ENCODE peak calls at places on chromosomes 2 and 18, in nine cellular contexts. N, I, T, D, R, F, O, E and C are unnamed samples.

GRCh38 chr18:78238404-78239089 is 741.1 kb upstream of the SALL3 start:
- DNase-seq in N (no peak), R (no peak), D (peak; percentile 73), F (peak; percentile 52), E (no peak), T (no peak), I (no peak), O (no peak), C (no peak)

GRCh38 chr2:8053241-8053640 is 628.6 kb upstream of the ID2 start:
- DNase-seq in N (no peak), I (no peak), D (no peak), E (no peak), O (no peak), R (no peak), T (no peak), F (no peak), C (no peak)

GRCh38 chr18:52288403-52289004 is 51.5 kb upstream of the DCC start:
- DNase-seq in I (no peak), T (peak; percentile 18), R (peak; percentile 35), N (peak; percentile 7), E (peak; percentile 35), D (no peak), F (peak; percentile 66), O (no peak), C (peak; percentile 32)

GRCh38 chr18:41206341-41206740 is 748.7 kb upstream of the PIK3C3 start:
- DNase-seq in F (no peak), N (no peak), T (no peak), D (no peak), I (no peak), E (no peak), R (no peak), O (no peak), C (no peak)

GRCh38 chr2:20599861-20600461 is 50.9 kb downstream of the HS1BP3 start:
- DNase-seq in E (no peak), O (no peak), T (no peak), F (peak; percentile 82), R (no peak), N (no peak), I (no peak), D (no peak), C (no peak)

GRCh38 chr2:196459539-196459938 is 180.0 kb upstream of the CCDC150 start:
- DNase-seq in N (no peak), D (no peak), O (peak; percentile 51), T (no peak), E (no peak), F (no peak), R (no peak), I (peak; percentile 64), C (no peak)

GRCh38 chr2:222842517-222843174 is 18.2 kb upstream of the ACSL3 start:
- DNase-seq in T (no peak), D (no peak), R (peak; percentile 97), I (peak; percentile 65), E (no peak), N (no peak), F (no peak), O (no peak), C (no peak)

GRCh38 chr18:79916546-79917350 is 34.7 kb downstream of the SLC66A2 start:
- DNase-seq in O (no peak), R (no peak), D (peak; percentile 68), T (no peak), N (no peak), E (peak; percentile 8), F (no peak), I (no peak), C (peak; percentile 28)

DNA sequence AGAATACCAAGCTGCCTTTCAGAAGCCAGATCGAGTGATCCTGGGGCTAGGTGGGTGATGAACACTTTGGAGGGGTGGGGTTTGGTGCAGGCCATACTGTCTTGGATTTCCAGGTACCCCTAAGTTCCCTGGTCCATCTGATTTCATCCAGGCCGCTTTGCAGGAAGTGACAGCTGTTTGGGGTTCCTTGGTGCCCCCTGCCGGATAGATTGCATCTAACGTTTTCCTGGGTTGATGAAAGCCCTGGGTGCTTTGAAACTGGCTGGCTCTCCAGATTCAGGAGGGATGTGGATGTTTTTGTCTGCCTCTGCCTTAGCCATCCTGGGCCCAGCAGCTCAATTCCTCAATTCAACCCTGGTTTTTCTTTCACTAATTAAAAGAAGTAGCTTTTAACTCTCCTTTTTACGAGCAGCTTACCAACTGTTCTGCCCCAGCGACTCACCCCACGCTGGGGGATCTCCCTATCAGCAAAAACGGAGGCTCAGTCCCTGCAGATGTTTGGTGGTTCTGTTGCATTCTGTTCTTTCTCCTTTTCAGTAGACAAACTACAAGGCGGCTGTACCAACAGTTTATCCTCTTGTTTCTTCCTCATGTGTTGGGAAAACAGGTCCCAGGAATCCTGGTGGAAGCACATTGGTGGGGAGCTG is 37.1 kb downstream of the ARHGEF4 start:
- DNase-seq in D (no peak), R (peak; percentile 63), T (peak; percentile 50), O (peak; percentile 53), E (peak; percentile 75), N (peak; percentile 84), F (peak; percentile 84), I (peak; percentile 69), C (peak; percentile 79)
- TF ChIP-seq CTCF in D (peak; percentile 43), R (peak; percentile 70), T (peak; percentile 69), O (peak; percentile 76), E (peak; percentile 46), N (peak; percentile 54), F (peak; percentile 78), I (peak; percentile 84), C (peak; percentile 70)

DNA sequence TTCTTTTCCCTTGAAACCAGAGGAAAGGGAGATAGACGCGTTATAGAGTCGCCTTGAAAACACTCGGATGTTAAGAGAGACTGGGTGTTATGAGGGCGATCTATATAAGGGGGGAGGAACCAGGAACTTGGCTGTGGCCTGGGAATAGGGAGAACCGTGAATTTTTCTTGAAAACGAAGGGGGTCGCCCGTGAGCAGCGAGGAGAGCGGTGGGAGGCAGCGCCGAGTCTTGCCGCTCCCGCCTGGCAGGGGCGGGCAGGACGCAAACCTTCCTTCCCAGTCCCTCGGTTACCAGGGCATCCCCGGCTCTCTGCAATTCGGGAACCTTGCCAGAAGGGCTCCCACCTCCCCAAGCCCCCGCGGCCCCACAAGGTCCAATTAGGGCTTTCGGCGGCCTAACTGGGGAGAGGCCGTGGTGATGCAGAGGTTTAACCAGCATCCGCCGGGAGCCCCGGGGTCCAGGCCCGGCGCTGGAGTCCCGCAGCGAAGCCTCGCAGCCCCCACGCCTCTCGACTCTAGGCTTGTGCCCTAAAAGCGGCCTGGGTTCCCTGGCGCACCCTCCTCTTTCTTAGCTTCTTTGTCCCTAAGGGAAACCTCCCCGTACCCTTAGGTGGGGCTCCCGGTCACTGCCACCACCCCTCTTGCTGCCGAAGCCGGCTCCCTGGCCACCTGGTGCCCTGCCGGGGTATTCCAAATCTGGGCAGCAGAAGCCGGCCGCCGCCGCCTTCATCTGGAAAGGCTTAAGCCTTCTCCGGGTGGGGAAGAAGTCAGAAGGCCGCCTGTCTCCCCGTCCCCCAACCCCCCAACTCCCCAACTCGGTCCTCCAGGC is 708 bp upstream of the FHOD3 start:
- DNase-seq in I (peak; percentile 83), T (peak; percentile 54), O (peak; percentile 60), N (peak; percentile 66), R (peak; percentile 57), E (peak; percentile 45), D (peak; percentile 83), F (peak; percentile 88), C (peak; percentile 62)
- TF ChIP-seq CTCF in I (peak; percentile 65), T (peak; percentile 69), O (peak; percentile 34), N (peak; percentile 24), R (peak; percentile 29), E (no peak), D (no peak), F (peak; percentile 62), C (peak; percentile 22)

GRCh38 chr18:59057493-59057795 is 82.2 kb upstream of the SEC11C start:
- DNase-seq in O (no peak), I (no peak), N (no peak), F (no peak), D (no peak), T (no peak), R (no peak), E (no peak), C (no peak)

GRCh38 chr18:59052965-59053960 is 86.4 kb upstream of the SEC11C start:
- DNase-seq in R (no peak), T (no peak), O (peak; percentile 32), I (peak; percentile 24), N (no peak), D (no peak), E (peak; percentile 40), F (no peak), C (no peak)

GRCh38 chr18:59054892-59055291 is 84.8 kb upstream of the SEC11C start:
- DNase-seq in O (no peak), E (peak; percentile 52), T (no peak), R (no peak), N (no peak), D (no peak), F (no peak), I (no peak), C (no peak)

GRCh38 chr18:59056706-59057492 is 82.8 kb upstream of the SEC11C start:
- DNase-seq in T (peak; percentile 30), E (peak; percentile 62), F (peak; percentile 85), N (peak; percentile 53), O (peak; percentile 49), D (no peak), I (peak; percentile 69), R (peak; percentile 55), C (peak; percentile 45)

DNA sequence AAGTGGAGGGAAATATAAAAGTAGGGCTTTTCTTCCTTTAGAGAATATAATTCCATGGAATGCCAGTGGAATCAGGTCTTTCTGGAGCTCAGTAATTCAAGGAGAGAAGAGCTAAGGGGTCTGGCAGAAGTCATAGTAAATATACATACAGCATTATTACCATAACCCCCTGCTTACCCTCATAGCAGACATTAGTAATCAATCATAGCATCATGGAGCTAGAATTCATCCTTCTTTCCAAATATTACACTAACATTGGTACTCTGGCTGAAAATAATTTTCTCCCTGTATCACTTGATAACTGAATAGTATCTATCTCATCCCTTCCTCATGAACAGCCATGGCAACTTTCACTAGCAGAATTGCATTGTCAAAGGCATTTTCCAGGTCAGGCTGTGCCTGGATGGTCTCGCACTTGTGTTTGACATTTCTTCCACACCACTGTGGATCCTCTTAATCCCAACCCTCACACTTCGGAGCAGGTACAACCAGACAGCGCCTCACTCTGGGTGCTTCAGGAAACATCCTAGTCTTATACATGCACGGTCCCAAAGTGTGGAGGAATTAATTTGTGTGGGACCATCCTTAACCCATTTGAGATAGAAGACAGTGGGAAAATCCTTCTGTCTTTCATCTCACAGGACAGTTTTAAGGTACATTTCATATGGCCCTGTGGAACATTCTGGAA is 84.2 kb upstream of the SEC11C start:
- DNase-seq in R (no peak), E (no peak), D (no peak), I (no peak), F (peak; percentile 67), O (no peak), N (no peak), T (no peak), C (no peak)
- TF ChIP-seq CTCF in R (no peak), E (no peak), D (no peak), I (peak; percentile 26), F (peak; percentile 60), O (no peak), N (no peak), T (no peak), C (no peak)

GRCh38 chr2:30446602-30447148 is 371 bp upstream of the LCLAT1 start:
- DNase-seq in O (no peak), E (no peak), F (no peak), I (no peak), D (no peak), N (no peak), T (peak; percentile 4), R (no peak), C (no peak)

GRCh38 chr2:30448308-30448707 is 1.3 kb downstream of the LCLAT1 start:
- DNase-seq in E (no peak), N (no peak), T (no peak), R (no peak), D (no peak), F (no peak), I (no peak), O (no peak), C (no peak)

GRCh38 chr2:30450025-30450424 is 3.0 kb downstream of the LCLAT1 start:
- DNase-seq in D (no peak), I (no peak), E (no peak), R (no peak), F (no peak), O (no peak), N (no peak), T (no peak), C (no peak)

GRCh38 chr2:30445266-30445821 is 1.7 kb upstream of the LCLAT1 start:
- DNase-seq in F (no peak), D (peak; percentile 38), T (no peak), R (peak; percentile 74), E (no peak), N (no peak), I (no peak), O (no peak), C (no peak)

GRCh38 chr2:30447149-30448045 is at the start of gene LCLAT1:
- DNase-seq in F (peak; percentile 86), T (peak; percentile 82), N (peak; percentile 92), O (peak; percentile 33), I (peak; percentile 79), R (peak; percentile 55), D (peak; percentile 98), E (peak; percentile 75), C (peak; percentile 88)
- TF ChIP-seq CTCF in F (peak; percentile 8), T (no peak), N (no peak), O (peak; percentile 24), I (peak; percentile 7), R (peak; percentile 25), D (no peak), E (no peak), C (no peak)